ENCODE peak calls at places on chromosomes 16 and 17, in nine cellular contexts. One of them, this sample, is unnamed.

GRCh38 chr17:78529251-78529650 is 47.9 kb downstream of the DNAH17 start:
- DNase-seq in psoas muscle: no peak
- DNase-seq in hepatocyte: no peak
- DNase-seq in tibial artery: no peak
- DNase-seq in HepG2: no peak
- DNase-seq in GM23338: no peak
- DNase-seq in Calu3: no peak
- DNase-seq in PC-3: no peak
- DNase-seq in neural progenitor cell: no peak
- DNase-seq in this sample: no peak

GRCh38 chr16:55663770-55664677 is 8.2 kb downstream of the SLC6A2 start:
- DNase-seq in neural progenitor cell: no peak
- DNase-seq in GM23338: no peak
- DNase-seq in PC-3: peak
- DNase-seq in tibial artery: no peak
- DNase-seq in HepG2: no peak
- DNase-seq in hepatocyte: peak
- DNase-seq in Calu3: no peak
- DNase-seq in psoas muscle: no peak
- DNase-seq in this sample: no peak

GRCh38 chr16:77002644-77003043 is 188.3 kb upstream of the MON1B start:
- DNase-seq in hepatocyte: no peak
- DNase-seq in PC-3: no peak
- DNase-seq in tibial artery: no peak
- DNase-seq in GM23338: no peak
- DNase-seq in psoas muscle: no peak
- DNase-seq in neural progenitor cell: no peak
- DNase-seq in Calu3: no peak
- DNase-seq in HepG2: no peak
- DNase-seq in this sample: no peak

GRCh38 chr17:40415390-40415789 is 2.3 kb downstream of the TOP2A start:
- DNase-seq in HepG2: peak
- DNase-seq in neural progenitor cell: peak
- DNase-seq in psoas muscle: no peak
- DNase-seq in hepatocyte: peak
- DNase-seq in Calu3: no peak
- DNase-seq in tibial artery: no peak
- DNase-seq in PC-3: peak
- DNase-seq in GM23338: peak
- DNase-seq in this sample: no peak

GRCh38 chr16:56289412-56289811 is 98.1 kb downstream of the GNAO1 start:
- DNase-seq in neural progenitor cell: no peak
- DNase-seq in PC-3: no peak
- DNase-seq in tibial artery: no peak
- DNase-seq in HepG2: no peak
- DNase-seq in Calu3: no peak
- DNase-seq in hepatocyte: no peak
- DNase-seq in GM23338: no peak
- DNase-seq in psoas muscle: no peak
- DNase-seq in this sample: no peak

GRCh38 chr17:614637-615546 is 99.7 kb downstream of the VPS53 start:
- DNase-seq in psoas muscle: no peak
- DNase-seq in GM23338: no peak
- DNase-seq in hepatocyte: peak
- DNase-seq in tibial artery: no peak
- DNase-seq in PC-3: peak
- DNase-seq in Calu3: no peak
- DNase-seq in HepG2: no peak
- DNase-seq in neural progenitor cell: no peak
- DNase-seq in this sample: no peak

GRCh38 chr17:4438162-4438944 is 4.6 kb downstream of the SPNS3 start:
- DNase-seq in PC-3: no peak
- DNase-seq in neural progenitor cell: no peak
- DNase-seq in psoas muscle: peak
- DNase-seq in hepatocyte: no peak
- DNase-seq in Calu3: no peak
- DNase-seq in HepG2: peak
- DNase-seq in tibial artery: no peak
- DNase-seq in GM23338: no peak
- DNase-seq in this sample: no peak

GRCh38 chr17:279776-280175 is 72.8 kb downstream of the RPH3AL start:
- DNase-seq in Calu3: no peak
- DNase-seq in GM23338: no peak
- DNase-seq in psoas muscle: no peak
- DNase-seq in tibial artery: no peak
- DNase-seq in HepG2: no peak
- DNase-seq in neural progenitor cell: no peak
- DNase-seq in hepatocyte: no peak
- DNase-seq in PC-3: no peak
- DNase-seq in this sample: no peak

GRCh38 chr17:35889241-35889640 is 9.1 kb upstream of the CCL5 start:
- DNase-seq in PC-3: no peak
- DNase-seq in hepatocyte: no peak
- DNase-seq in HepG2: no peak
- DNase-seq in Calu3: no peak
- DNase-seq in neural progenitor cell: no peak
- DNase-seq in GM23338: no peak
- DNase-seq in psoas muscle: no peak
- DNase-seq in tibial artery: no peak
- DNase-seq in this sample: no peak

GRCh38 chr16:3542601-3543373 is 34.4 kb downstream of the NLRC3 start:
- DNase-seq in neural progenitor cell: no peak
- DNase-seq in PC-3: no peak
- DNase-seq in GM23338: no peak
- DNase-seq in HepG2: no peak
- DNase-seq in psoas muscle: no peak
- DNase-seq in hepatocyte: no peak
- DNase-seq in tibial artery: no peak
- DNase-seq in Calu3: no peak
- DNase-seq in this sample: no peak

GRCh38 chr17:28247671-28248556 is 71.1 kb upstream of the TMEM97 start:
- DNase-seq in HepG2: no peak
- DNase-seq in tibial artery: no peak
- DNase-seq in GM23338: peak
- DNase-seq in hepatocyte: no peak
- DNase-seq in psoas muscle: no peak
- DNase-seq in neural progenitor cell: peak
- DNase-seq in Calu3: no peak
- DNase-seq in PC-3: no peak
- DNase-seq in this sample: no peak

GRCh38 chr17:42850964-42851363 is at the start of gene AOC3:
- DNase-seq in hepatocyte: no peak
- DNase-seq in HepG2: peak
- DNase-seq in psoas muscle: no peak
- DNase-seq in PC-3: no peak
- DNase-seq in tibial artery: peak
- DNase-seq in Calu3: no peak
- DNase-seq in neural progenitor cell: no peak
- DNase-seq in GM23338: peak
- DNase-seq in this sample: no peak

GRCh38 chr16:28924399-28924761 is 658 bp downstream of the RABEP2 start:
- DNase-seq in GM23338: no peak
- DNase-seq in psoas muscle: no peak
- DNase-seq in HepG2: no peak
- DNase-seq in Calu3: no peak
- DNase-seq in hepatocyte: no peak
- DNase-seq in neural progenitor cell: no peak
- DNase-seq in tibial artery: no peak
- DNase-seq in PC-3: no peak
- DNase-seq in this sample: no peak
- TF ChIP-seq CTCF in GM23338: peak
- TF ChIP-seq CTCF in psoas muscle: no peak
- TF ChIP-seq CTCF in HepG2: no peak
- TF ChIP-seq CTCF in Calu3: peak
- TF ChIP-seq CTCF in hepatocyte: peak
- TF ChIP-seq CTCF in neural progenitor cell: no peak
- TF ChIP-seq CTCF in tibial artery: no peak
- TF ChIP-seq CTCF in PC-3: no peak
- TF ChIP-seq CTCF in this sample: no peak

DNA sequence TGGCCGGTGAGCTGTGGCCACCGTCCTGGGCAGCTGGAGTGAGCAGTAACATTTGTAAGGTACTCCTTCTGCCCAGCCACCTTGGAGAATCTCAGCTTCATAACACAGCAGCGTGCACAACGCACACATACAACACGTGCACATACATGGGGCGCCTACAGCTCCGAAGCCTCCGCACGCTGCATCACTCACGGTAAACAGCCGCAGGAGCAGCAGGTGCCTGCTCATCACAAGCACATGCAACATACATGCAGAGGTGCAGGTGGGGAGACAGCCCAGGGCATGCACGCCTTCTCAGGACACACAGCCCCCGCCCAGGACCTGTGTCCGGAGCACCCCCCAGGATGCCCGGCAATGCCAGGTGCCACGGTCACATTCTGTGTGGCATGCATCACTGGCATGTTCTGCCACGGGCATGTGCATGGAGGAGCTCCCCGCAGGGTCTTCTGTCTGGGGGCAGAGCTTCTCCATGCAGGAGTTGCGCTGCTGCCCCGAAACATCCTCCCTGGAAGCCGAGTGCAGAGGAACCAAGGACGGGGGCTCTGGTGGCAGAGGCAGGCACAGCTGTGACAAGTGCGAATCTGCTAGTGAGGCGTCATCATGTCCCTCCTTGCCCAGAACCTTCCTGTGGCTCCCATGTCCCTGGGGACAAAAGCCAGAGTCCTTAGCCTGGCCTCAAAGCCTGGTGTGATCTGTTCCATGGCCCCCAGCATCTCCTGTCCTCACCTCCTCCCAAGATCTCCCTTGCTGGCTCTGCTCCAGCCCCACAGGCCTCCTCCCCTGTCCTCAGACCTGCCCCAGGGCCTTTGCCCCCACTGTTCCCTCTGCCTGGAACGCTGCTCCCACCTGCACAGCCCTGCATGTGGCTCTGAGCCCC is 184.0 kb upstream of the GSE1 start:
- DNase-seq in GM23338: no peak
- DNase-seq in hepatocyte: no peak
- DNase-seq in PC-3: no peak
- DNase-seq in tibial artery: peak
- DNase-seq in neural progenitor cell: no peak
- DNase-seq in HepG2: no peak
- DNase-seq in Calu3: no peak
- DNase-seq in psoas muscle: peak
- DNase-seq in this sample: peak
- TF ChIP-seq CTCF in GM23338: no peak
- TF ChIP-seq CTCF in hepatocyte: no peak
- TF ChIP-seq CTCF in PC-3: no peak
- TF ChIP-seq CTCF in tibial artery: no peak
- TF ChIP-seq CTCF in neural progenitor cell: no peak
- TF ChIP-seq CTCF in HepG2: no peak
- TF ChIP-seq CTCF in Calu3: no peak
- TF ChIP-seq CTCF in psoas muscle: no peak
- TF ChIP-seq CTCF in this sample: no peak

GRCh38 chr17:30717290-30718098 is 107.0 kb downstream of the CRLF3 start:
- DNase-seq in HepG2: no peak
- DNase-seq in hepatocyte: no peak
- DNase-seq in GM23338: no peak
- DNase-seq in psoas muscle: no peak
- DNase-seq in PC-3: no peak
- DNase-seq in neural progenitor cell: no peak
- DNase-seq in tibial artery: no peak
- DNase-seq in Calu3: no peak
- DNase-seq in this sample: no peak

GRCh38 chr17:30720013-30720471 is 104.5 kb downstream of the CRLF3 start:
- DNase-seq in GM23338: no peak
- DNase-seq in tibial artery: no peak
- DNase-seq in Calu3: no peak
- DNase-seq in hepatocyte: no peak
- DNase-seq in psoas muscle: peak
- DNase-seq in neural progenitor cell: no peak
- DNase-seq in HepG2: no peak
- DNase-seq in PC-3: no peak
- DNase-seq in this sample: no peak

DNA sequence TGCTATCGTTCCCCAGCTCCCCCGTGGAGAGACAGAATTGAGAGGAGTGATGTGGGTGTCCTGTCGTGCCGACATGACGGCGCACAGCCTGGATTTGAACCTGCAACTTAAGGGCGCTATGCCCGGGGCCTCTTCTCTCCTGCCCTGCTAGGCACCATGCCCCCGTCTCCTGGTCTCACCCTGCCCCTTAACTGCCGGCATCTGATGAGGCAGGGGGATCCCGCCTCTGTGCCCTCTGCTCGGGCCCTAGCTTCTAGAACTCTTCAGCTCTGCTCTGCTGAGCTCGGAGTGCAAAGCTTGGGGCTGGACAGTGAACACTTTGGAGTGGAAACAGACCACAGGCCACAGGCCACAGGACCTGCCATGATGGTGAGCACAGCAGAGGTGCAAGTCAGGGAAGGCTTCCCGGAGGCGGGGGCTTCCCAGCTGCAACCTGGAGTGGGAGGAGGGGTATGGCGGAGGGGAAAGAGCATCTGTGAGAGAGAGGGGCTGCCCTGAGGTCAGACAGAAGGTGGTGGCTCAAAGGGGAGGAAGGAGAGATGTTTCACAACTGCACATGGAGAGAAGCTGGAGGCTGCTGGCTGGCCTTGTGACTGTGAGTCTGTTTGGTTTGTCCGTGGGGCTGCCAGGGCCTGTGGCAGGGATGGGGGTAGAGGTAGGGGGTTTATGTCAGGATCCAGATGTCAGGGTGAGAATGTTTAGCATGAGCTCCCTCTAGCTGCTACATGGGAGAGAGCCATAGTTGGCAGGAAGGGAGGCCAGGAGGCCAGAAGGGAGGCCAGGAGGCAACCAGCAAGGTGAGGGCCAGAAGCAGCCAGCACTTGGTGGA is 107.8 kb downstream of the CRLF3 start:
- DNase-seq in psoas muscle: peak
- DNase-seq in Calu3: no peak
- DNase-seq in GM23338: peak
- DNase-seq in tibial artery: no peak
- DNase-seq in PC-3: no peak
- DNase-seq in hepatocyte: no peak
- DNase-seq in HepG2: no peak
- DNase-seq in neural progenitor cell: no peak
- DNase-seq in this sample: no peak
- TF ChIP-seq CTCF in psoas muscle: no peak
- TF ChIP-seq CTCF in Calu3: peak
- TF ChIP-seq CTCF in GM23338: peak
- TF ChIP-seq CTCF in tibial artery: no peak
- TF ChIP-seq CTCF in PC-3: no peak
- TF ChIP-seq CTCF in hepatocyte: peak
- TF ChIP-seq CTCF in HepG2: peak
- TF ChIP-seq CTCF in neural progenitor cell: peak
- TF ChIP-seq CTCF in this sample: no peak

DNA sequence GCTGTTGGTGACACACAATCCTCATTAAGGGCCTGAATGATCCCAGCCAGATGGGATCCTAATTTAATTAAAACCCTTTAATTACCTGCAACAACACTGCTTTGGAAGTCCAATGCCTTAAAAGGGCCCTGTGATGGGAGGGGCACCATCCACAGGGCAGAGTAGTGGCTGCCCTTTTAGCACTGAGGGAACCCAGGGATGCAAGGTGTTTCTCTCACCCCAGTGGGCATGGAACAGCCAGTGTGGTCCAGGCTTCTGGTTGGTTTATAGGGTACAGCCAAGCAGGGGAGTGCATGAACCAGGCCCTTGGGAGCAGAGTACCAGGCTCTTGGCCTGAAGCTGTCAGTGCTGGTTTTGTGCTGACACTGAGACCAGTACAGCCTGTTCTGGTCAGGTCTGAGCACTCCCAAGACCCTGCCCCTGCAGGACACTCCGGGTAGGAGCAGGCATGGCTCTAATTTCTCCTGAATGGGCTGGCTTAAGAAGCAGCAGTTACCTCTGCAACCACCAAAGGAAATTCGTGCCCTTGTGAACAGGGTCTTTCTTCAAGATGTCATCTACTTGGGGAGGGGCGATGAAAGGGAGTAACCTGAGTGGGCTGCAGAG is 9.9 kb downstream of the NXPH3 start:
- DNase-seq in neural progenitor cell: peak
- DNase-seq in GM23338: peak
- DNase-seq in Calu3: peak
- DNase-seq in PC-3: peak
- DNase-seq in hepatocyte: no peak
- DNase-seq in HepG2: no peak
- DNase-seq in psoas muscle: peak
- DNase-seq in tibial artery: no peak
- DNase-seq in this sample: peak
- TF ChIP-seq CTCF in neural progenitor cell: peak
- TF ChIP-seq CTCF in GM23338: peak
- TF ChIP-seq CTCF in Calu3: peak
- TF ChIP-seq CTCF in PC-3: peak
- TF ChIP-seq CTCF in hepatocyte: no peak
- TF ChIP-seq CTCF in HepG2: peak
- TF ChIP-seq CTCF in psoas muscle: no peak
- TF ChIP-seq CTCF in tibial artery: no peak
- TF ChIP-seq CTCF in this sample: peak